ENCODE peak calls at places on chromosomes 1 and 21, in ten cellular contexts. W is IMR-90; F is uterus; K is mammary epithelial cell; L is esophagus muscularis mucosa; T is PC-3; C is dorsolateral prefrontal cortex; O is CD8-positive, alpha-beta T cell; H is thyroid gland; Q is Jurkat, Clone E6-1. X is an unnamed sample.
A peak's percentile ranks its signal among the peaks of the same experiment; 100 is the strongest.

GRCh38 chr1:153509729-153510354 is 25.9 kb downstream of the S100A6 start:
- DNase-seq in W (no peak), F (no peak), K (peak; percentile 19), L (no peak), T (peak; percentile 71), C (no peak), O (peak; percentile 52), H (no peak), Q (peak; percentile 65), X (no peak)

GRCh38 chr1:153081736-153082135 is 10.3 kb upstream of the SPRR2B start:
- DNase-seq in W (no peak), F (no peak), K (peak; percentile 71), L (no peak), T (no peak), C (no peak), O (no peak), H (no peak), Q (no peak), X (no peak)

GRCh38 chr1:228118040-228118439 is 8.9 kb upstream of the MRPL55 start:
- DNase-seq in W (no peak), F (no peak), K (no peak), L (no peak), T (peak; percentile 35), C (no peak), O (no peak), H (no peak), Q (no peak), X (no peak)

GRCh38 chr21:28579986-28580550 is 412.6 kb downstream of the LTN1 start:
- DNase-seq in W (no peak), F (no peak), K (no peak), L (no peak), T (no peak), C (no peak), O (no peak), H (no peak), Q (no peak), X (no peak)

GRCh38 chr21:45130324-45130774 is 56.0 kb downstream of the ADARB1 start:
- DNase-seq in W (peak; percentile 84), F (peak; percentile 65), K (peak; percentile 61), L (no peak), T (peak; percentile 86), C (no peak), O (no peak), H (no peak), Q (no peak), X (no peak)

GRCh38 chr1:186655877-186656276 is 24.3 kb downstream of the PTGS2 start:
- DNase-seq in W (peak; percentile 2), F (no peak), K (no peak), L (no peak), T (peak; percentile 4), C (no peak), O (no peak), H (no peak), Q (no peak), X (no peak)

GRCh38 chr1:235579891-235580290 is 69.7 kb downstream of the GNG4 start:
- DNase-seq in W (no peak), F (no peak), K (no peak), L (no peak), T (no peak), C (no peak), O (no peak), H (no peak), Q (no peak), X (no peak)

GRCh38 chr1:8941906-8942305 is 3.8 kb upstream of the CA6 start:
- DNase-seq in W (peak; percentile 91), F (no peak), K (peak; percentile 83), L (no peak), T (peak; percentile 79), C (no peak), O (no peak), H (no peak), Q (no peak), X (no peak)

GRCh38 chr1:84719477-84720274 is 29.4 kb upstream of the SSX2IP start:
- DNase-seq in W (peak; percentile 12), F (no peak), K (no peak), L (no peak), T (no peak), C (no peak), O (no peak), H (no peak), Q (no peak), X (no peak)

GRCh38 chr1:68449901-68450300 is at the start of gene RPE65:
- DNase-seq in W (no peak), F (no peak), K (no peak), L (no peak), T (no peak), C (no peak), O (no peak), H (no peak), Q (no peak), X (no peak)

GRCh38 chr1:71829346-71829745 is 453.0 kb downstream of the NEGR1 start:
- DNase-seq in W (no peak), F (no peak), K (no peak), L (no peak), T (no peak), C (no peak), O (no peak), H (no peak), Q (no peak), X (no peak)

GRCh38 chr1:71828431-71829012 is 453.8 kb downstream of the NEGR1 start:
- DNase-seq in W (no peak), F (no peak), K (no peak), L (no peak), T (no peak), C (no peak), O (no peak), H (no peak), Q (no peak), X (no peak)

GRCh38 chr1:71823656-71824159 is 458.6 kb downstream of the NEGR1 start:
- DNase-seq in W (no peak), F (no peak), K (no peak), L (no peak), T (no peak), C (no peak), O (no peak), H (no peak), Q (no peak), X (no peak)
- H3K4me3 ChIP-seq in W (no peak overlapping the region), F (no peak overlapping the region), K (no peak overlapping the region), L (no peak overlapping the region), T (no peak overlapping the region), C (no peak overlapping the region), O (no peak overlapping the region), H (no peak overlapping the region), Q (no peak overlapping the region), X (no peak overlapping the region)

GRCh38 chr21:42406201-42406601 is 2.5 kb downstream of the UBASH3A start:
- DNase-seq in W (no peak), F (no peak), K (no peak), L (no peak), T (no peak), C (no peak), O (peak; percentile 25), H (no peak), Q (peak; percentile 72), X (no peak)

GRCh38 chr21:42405064-42406059 is 1.7 kb downstream of the UBASH3A start:
- DNase-seq in W (no peak), F (no peak), K (no peak), L (no peak), T (no peak), C (no peak), O (no peak), H (no peak), Q (no peak), X (no peak)

GRCh38 chr21:42403611-42404231 is at the start of gene UBASH3A:
- DNase-seq in W (no peak), F (no peak), K (no peak), L (no peak), T (peak; percentile 19), C (no peak), O (peak; percentile 47), H (no peak), Q (peak; percentile 92), X (no peak)

GRCh38 chr21:42406846-42407245 is 3.1 kb downstream of the UBASH3A start:
- DNase-seq in W (no peak), F (no peak), K (no peak), L (no peak), T (no peak), C (no peak), O (no peak), H (no peak), Q (no peak), X (no peak)

DNA sequence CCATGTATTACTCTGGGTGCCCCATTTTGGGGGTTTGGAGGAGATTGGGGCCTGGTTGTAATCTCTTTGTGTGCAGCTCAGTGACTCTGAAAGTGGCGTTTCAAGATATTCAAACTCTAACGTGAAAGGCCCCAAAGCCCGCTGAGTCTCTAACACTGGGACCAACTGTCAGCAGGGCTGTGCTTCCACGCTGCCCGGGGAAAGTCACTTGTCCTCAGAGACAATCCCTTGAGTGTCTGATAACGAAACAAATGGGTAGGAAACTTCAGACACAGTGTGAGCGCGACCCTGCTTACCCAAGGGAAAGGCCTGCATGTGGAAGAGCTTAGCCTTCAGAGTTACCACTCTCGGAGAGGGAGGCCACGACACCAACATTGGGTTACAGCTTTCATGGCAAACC is 832 bp downstream of the UBASH3A start:
- DNase-seq in W (no peak), F (no peak), K (no peak), L (no peak), T (no peak), C (no peak), O (no peak), H (no peak), Q (peak; percentile 37), X (no peak)
- H3K4me3 ChIP-seq in W (no peak overlapping the region), F (no peak overlapping the region), K (no peak overlapping the region), L (no peak overlapping the region), T (no peak overlapping the region), C (no peak overlapping the region), O (peak overlapping the region; percentile 93), H (no peak overlapping the region), Q (peak overlapping the region; percentile 85), X (no peak overlapping the region)

DNA sequence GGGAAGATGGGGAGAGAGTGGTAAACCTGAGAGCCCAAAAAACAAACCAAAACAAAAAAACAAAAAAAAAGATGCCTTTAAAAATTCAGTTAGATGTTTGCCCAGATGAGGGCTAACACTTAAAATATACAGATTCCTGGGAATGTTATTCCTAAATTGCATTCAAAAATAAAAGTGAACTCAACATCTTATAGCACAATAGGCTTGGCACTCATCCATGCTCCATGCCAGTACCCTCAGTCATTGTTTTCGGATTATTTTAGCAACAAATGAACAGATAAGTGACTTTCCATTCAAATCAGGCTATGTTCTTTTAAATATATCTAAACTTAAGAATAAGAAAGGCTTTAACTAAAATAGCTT is 3.7 kb downstream of the ATP1A1 start:
- DNase-seq in W (peak; percentile 11), F (no peak), K (no peak), L (no peak), T (no peak), C (no peak), O (no peak), H (no peak), Q (no peak), X (no peak)
- H3K4me3 ChIP-seq in W (no peak overlapping the region), F (no peak overlapping the region), K (no peak overlapping the region), L (peak overlapping the region; percentile 93), T (peak overlapping the region; percentile 78), C (peak overlapping the region; percentile 89), O (peak overlapping the region; percentile 80), H (no peak overlapping the region), Q (no peak overlapping the region), X (peak overlapping the region; percentile 8)

DNA sequence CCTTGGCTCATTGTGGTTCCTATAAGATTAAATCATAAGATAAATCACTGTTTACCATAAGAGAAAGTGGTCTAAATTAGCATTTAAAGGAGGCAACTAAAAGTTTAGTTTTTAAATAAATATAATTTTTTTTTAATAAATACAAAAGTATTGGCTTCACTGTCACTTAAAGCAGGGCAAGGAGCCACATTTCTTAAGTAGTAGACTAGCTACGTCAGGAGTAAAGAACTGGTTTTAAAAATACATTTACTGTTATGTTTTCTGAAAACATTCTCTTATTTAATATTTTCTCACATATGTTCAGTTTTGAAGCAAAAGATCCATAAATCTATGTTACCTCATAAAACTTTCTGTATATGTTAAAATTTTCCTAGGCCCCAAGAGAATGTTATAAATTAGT is 2.2 kb downstream of the ANGPTL1 start:
- DNase-seq in W (no peak), F (no peak), K (no peak), L (no peak), T (no peak), C (no peak), O (no peak), H (no peak), Q (no peak), X (no peak)
- H3K4me3 ChIP-seq in W (no peak overlapping the region), F (peak overlapping the region; percentile 42), K (no peak overlapping the region), L (peak overlapping the region; percentile 57), T (no peak overlapping the region), C (peak overlapping the region; percentile 0), O (no peak overlapping the region), H (no peak overlapping the region), Q (no peak overlapping the region), X (peak overlapping the region; percentile 54)

X was measured in gastrocnemius medialis.